ENCODE peak calls at places on chromosomes 11 and 22, in five cellular contexts. A, E, I, D and K are unnamed samples.

GRCh38 chr11:61110255-61111059 is 8.2 kb downstream of the CD5 start:
- DNase-seq in A (no peak), E (no peak), I (no peak), D (no peak), K (no peak)

GRCh38 chr11:32574446-32574845 is 9.2 kb upstream of the EIF3M start:
- DNase-seq in A (no peak), E (no peak), I (no peak), D (no peak), K (no peak)

GRCh38 chr11:72736452-72737069 is 15.6 kb downstream of the ARAP1 start:
- DNase-seq in A (peak), E (peak), I (peak), D (peak), K (peak)

GRCh38 chr11:69888671-69889076 is 69.5 kb upstream of the FGF3 start:
- DNase-seq in A (peak), E (peak), I (peak), D (peak), K (peak)

GRCh38 chr22:45082795-45083194 is 73.0 kb upstream of the PHF21B start:
- DNase-seq in A (no peak), E (peak), I (peak), D (no peak), K (peak)

GRCh38 chr22:40346178-40347064 is at the start of gene ADSL:
- DNase-seq in A (peak), E (peak), I (peak), D (peak), K (peak)

GRCh38 chr11:44989831-44990566 is 39.3 kb upstream of the TP53I11 start:
- DNase-seq in A (no peak), E (no peak), I (no peak), D (no peak), K (no peak)

GRCh38 chr11:44300881-44301855 is 8.8 kb downstream of the ALX4 start:
- DNase-seq in A (no peak), E (peak), I (peak), D (no peak), K (peak)

GRCh38 chr11:62909107-62909894 is 11.9 kb downstream of the CHRM1 start:
- DNase-seq in A (no peak), E (peak), I (peak), D (no peak), K (peak)

GRCh38 chr11:2932850-2933251 is 3.6 kb upstream of the PHLDA2 start:
- DNase-seq in A (no peak), E (no peak), I (peak), D (no peak), K (peak)

GRCh38 chr11:77879218-77879617 is 58.3 kb downstream of the AAMDC start:
- DNase-seq in A (no peak), E (no peak), I (peak), D (no peak), K (peak)

GRCh38 chr11:107472966-107473365 is 15.3 kb upstream of the CWF19L2 start:
- DNase-seq in A (no peak), E (no peak), I (no peak), D (no peak), K (no peak)

GRCh38 chr11:111351374-111352081 is 27.5 kb downstream of the POU2AF1 start:
- DNase-seq in A (no peak), E (no peak), I (no peak), D (no peak), K (no peak)

GRCh38 chr11:13140873-13141655 is 131.9 kb downstream of the RASSF10 start:
- DNase-seq in A (no peak), E (no peak), I (no peak), D (no peak), K (peak)

GRCh38 chr22:42493393-42493792 is 26.2 kb downstream of the RRP7A start:
- DNase-seq in A (no peak), E (no peak), I (no peak), D (no peak), K (no peak)

GRCh38 chr22:28249402-28249801 is 330.3 kb upstream of the PITPNB start:
- DNase-seq in A (no peak), E (no peak), I (no peak), D (no peak), K (no peak)

GRCh38 chr22:35328472-35328885 is 28.8 kb downstream of the TOM1 start:
- DNase-seq in A (no peak), E (no peak), I (no peak), D (no peak), K (peak)

GRCh38 chr22:22681221-22681739 is 36.9 kb downstream of the GGTLC2 start:
- DNase-seq in A (no peak), E (no peak), I (no peak), D (no peak), K (no peak)

GRCh38 chr11:5556596-5557188 is 8.4 kb upstream of the OR52H1 start:
- DNase-seq in A (no peak), E (no peak), I (no peak), D (no peak), K (no peak)

GRCh38 chr11:10743354-10744035 is 7.6 kb upstream of the CTR9 start:
- DNase-seq in A (peak), E (no peak), I (no peak), D (peak), K (no peak)

GRCh38 chr11:114440121-114440860 is 1.0 kb downstream of the REXO2 start:
- DNase-seq in A (no peak), E (no peak), I (peak), D (no peak), K (no peak)

GRCh38 chr22:39593931-39594285 is 23.4 kb downstream of the CACNA1I start:
- DNase-seq in A (no peak), E (no peak), I (no peak), D (no peak), K (no peak)